ENCODE peak calls at places on chromosomes 2 and 18, in eight cellular contexts. One of them, this sample, is unnamed.

GRCh38 chr2:70089220-70089945 is 2.1 kb downstream of the PCBP1 start:
- DNase-seq in DND-41: peak; percentile 58
- DNase-seq in fibroblast of mammary gland: peak; percentile 20
- DNase-seq in neuronal stem cell: no peak
- DNase-seq in GM23248: peak; percentile 41
- DNase-seq in psoas muscle: peak; percentile 44
- DNase-seq in mammary epithelial cell: no peak
- DNase-seq in transverse colon: no peak
- DNase-seq in this sample: no peak

GRCh38 chr2:70132244-70133126 is 45.2 kb downstream of the PCBP1 start:
- DNase-seq in neuronal stem cell: no peak
- DNase-seq in DND-41: peak; percentile 69
- DNase-seq in psoas muscle: peak; percentile 39
- DNase-seq in GM23248: peak; percentile 82
- DNase-seq in fibroblast of mammary gland: peak; percentile 76
- DNase-seq in mammary epithelial cell: peak; percentile 45
- DNase-seq in transverse colon: peak; percentile 47
- DNase-seq in this sample: no peak

GRCh38 chr2:149166958-149167810 is 128.7 kb downstream of the LYPD6B start:
- DNase-seq in transverse colon: no peak
- DNase-seq in mammary epithelial cell: peak; percentile 58
- DNase-seq in psoas muscle: no peak
- DNase-seq in neuronal stem cell: no peak
- DNase-seq in DND-41: peak; percentile 80
- DNase-seq in fibroblast of mammary gland: no peak
- DNase-seq in GM23248: no peak
- DNase-seq in this sample: no peak

GRCh38 chr2:133953524-133953923 is 300.3 kb upstream of the MGAT5 start:
- DNase-seq in neuronal stem cell: no peak
- DNase-seq in psoas muscle: no peak
- DNase-seq in transverse colon: peak; percentile 20
- DNase-seq in GM23248: no peak
- DNase-seq in DND-41: no peak
- DNase-seq in mammary epithelial cell: no peak
- DNase-seq in fibroblast of mammary gland: no peak
- DNase-seq in this sample: no peak

GRCh38 chr2:211085056-211085680 is 528.8 kb downstream of the CPS1 start:
- DNase-seq in mammary epithelial cell: peak; percentile 32
- DNase-seq in GM23248: peak; percentile 47
- DNase-seq in neuronal stem cell: peak; percentile 9
- DNase-seq in psoas muscle: no peak
- DNase-seq in DND-41: peak; percentile 7
- DNase-seq in fibroblast of mammary gland: peak; percentile 38
- DNase-seq in transverse colon: no peak
- DNase-seq in this sample: no peak

GRCh38 chr2:15706986-15707632 is 115.4 kb downstream of the DDX1 start:
- DNase-seq in transverse colon: no peak
- DNase-seq in neuronal stem cell: no peak
- DNase-seq in fibroblast of mammary gland: no peak
- DNase-seq in GM23248: no peak
- DNase-seq in psoas muscle: no peak
- DNase-seq in DND-41: no peak
- DNase-seq in mammary epithelial cell: no peak
- DNase-seq in this sample: no peak

GRCh38 chr2:237860273-237860935 is 981 bp downstream of the RAMP1 start:
- DNase-seq in neuronal stem cell: no peak
- DNase-seq in GM23248: no peak
- DNase-seq in psoas muscle: peak; percentile 23
- DNase-seq in DND-41: no peak
- DNase-seq in transverse colon: no peak
- DNase-seq in mammary epithelial cell: no peak
- DNase-seq in fibroblast of mammary gland: no peak
- DNase-seq in this sample: no peak

GRCh38 chr2:157364257-157364974 is 38.8 kb upstream of the ERMN start:
- DNase-seq in mammary epithelial cell: no peak
- DNase-seq in psoas muscle: no peak
- DNase-seq in neuronal stem cell: no peak
- DNase-seq in fibroblast of mammary gland: no peak
- DNase-seq in GM23248: peak; percentile 16
- DNase-seq in DND-41: no peak
- DNase-seq in transverse colon: no peak
- DNase-seq in this sample: no peak

GRCh38 chr2:237631029-237631785 is 3.8 kb downstream of the LRRFIP1 start:
- DNase-seq in mammary epithelial cell: no peak
- DNase-seq in psoas muscle: no peak
- DNase-seq in GM23248: peak; percentile 66
- DNase-seq in DND-41: no peak
- DNase-seq in transverse colon: no peak
- DNase-seq in neuronal stem cell: no peak
- DNase-seq in fibroblast of mammary gland: peak; percentile 44
- DNase-seq in this sample: peak; percentile 43

GRCh38 chr2:127197475-127198385 is 22.4 kb downstream of the CYP27C1 start:
- DNase-seq in GM23248: peak; percentile 81
- DNase-seq in DND-41: peak; percentile 67
- DNase-seq in fibroblast of mammary gland: peak; percentile 58
- DNase-seq in mammary epithelial cell: no peak
- DNase-seq in neuronal stem cell: no peak
- DNase-seq in psoas muscle: peak; percentile 65
- DNase-seq in transverse colon: peak; percentile 77
- DNase-seq in this sample: peak; percentile 50

GRCh38 chr2:151408788-151409600 is 708 bp upstream of the RIF1 start:
- DNase-seq in mammary epithelial cell: no peak
- DNase-seq in neuronal stem cell: no peak
- DNase-seq in fibroblast of mammary gland: no peak
- DNase-seq in transverse colon: no peak
- DNase-seq in psoas muscle: no peak
- DNase-seq in DND-41: no peak
- DNase-seq in GM23248: no peak
- DNase-seq in this sample: peak; percentile 47
- H3K4me3 ChIP-seq in mammary epithelial cell: no peak overlapping the region
- H3K4me3 ChIP-seq in neuronal stem cell: no peak overlapping the region
- H3K4me3 ChIP-seq in fibroblast of mammary gland: peak overlapping the region; percentile 95
- H3K4me3 ChIP-seq in transverse colon: peak overlapping the region; percentile 79
- H3K4me3 ChIP-seq in psoas muscle: peak overlapping the region; percentile 89
- H3K4me3 ChIP-seq in DND-41: peak overlapping the region; percentile 99
- H3K4me3 ChIP-seq in GM23248: peak overlapping the region; percentile 99
- H3K4me3 ChIP-seq in this sample: peak overlapping the region; percentile 78

DNA sequence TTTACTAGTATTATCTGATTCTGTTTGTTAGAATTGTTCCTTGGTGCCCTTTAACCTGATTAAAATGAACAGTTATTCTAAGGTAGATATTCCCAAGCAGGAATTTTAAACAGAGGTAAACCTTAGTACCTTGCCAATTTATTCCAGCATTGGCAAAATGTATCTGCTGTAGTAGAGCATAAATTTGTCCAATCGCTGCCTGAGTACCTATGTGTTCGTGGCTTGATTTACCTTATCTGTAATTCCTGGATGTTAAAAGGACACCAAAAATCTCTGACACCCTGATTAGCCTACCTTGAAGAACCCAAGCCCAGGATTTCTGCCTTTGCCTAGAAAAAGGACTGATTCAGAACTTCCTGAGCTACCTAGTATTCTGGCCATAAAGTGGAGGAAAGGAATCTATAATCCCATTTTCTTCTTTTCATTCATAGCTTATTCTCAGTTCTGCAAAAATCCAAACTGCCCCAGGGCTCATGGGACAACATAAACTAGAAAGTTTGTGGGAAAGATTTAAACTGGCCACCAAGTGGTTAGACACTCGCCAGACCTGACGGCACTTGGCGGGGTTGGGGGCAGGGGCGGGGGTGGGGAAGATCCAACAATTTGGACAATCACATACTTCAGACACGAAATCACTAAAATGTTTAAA is 16.2 kb upstream of the ZCCHC2 start:
- DNase-seq in transverse colon: no peak
- DNase-seq in DND-41: no peak
- DNase-seq in psoas muscle: no peak
- DNase-seq in GM23248: no peak
- DNase-seq in fibroblast of mammary gland: no peak
- DNase-seq in mammary epithelial cell: no peak
- DNase-seq in neuronal stem cell: no peak
- DNase-seq in this sample: no peak
- H3K4me3 ChIP-seq in transverse colon: peak overlapping the region; percentile 24
- H3K4me3 ChIP-seq in DND-41: peak overlapping the region; percentile 62
- H3K4me3 ChIP-seq in psoas muscle: peak overlapping the region; percentile 61
- H3K4me3 ChIP-seq in GM23248: peak overlapping the region; percentile 50
- H3K4me3 ChIP-seq in fibroblast of mammary gland: peak overlapping the region; percentile 36
- H3K4me3 ChIP-seq in mammary epithelial cell: peak overlapping the region; percentile 42
- H3K4me3 ChIP-seq in neuronal stem cell: no peak overlapping the region
- H3K4me3 ChIP-seq in this sample: peak overlapping the region; percentile 30

GRCh38 chr2:144242311-144242710 is 277.6 kb downstream of the ZEB2 start:
- DNase-seq in psoas muscle: no peak
- DNase-seq in GM23248: no peak
- DNase-seq in neuronal stem cell: no peak
- DNase-seq in fibroblast of mammary gland: no peak
- DNase-seq in mammary epithelial cell: no peak
- DNase-seq in transverse colon: no peak
- DNase-seq in DND-41: no peak
- DNase-seq in this sample: no peak
- H3K4me3 ChIP-seq in psoas muscle: no peak overlapping the region
- H3K4me3 ChIP-seq in GM23248: no peak overlapping the region
- H3K4me3 ChIP-seq in neuronal stem cell: no peak overlapping the region
- H3K4me3 ChIP-seq in fibroblast of mammary gland: no peak overlapping the region
- H3K4me3 ChIP-seq in mammary epithelial cell: no peak overlapping the region
- H3K4me3 ChIP-seq in transverse colon: no peak overlapping the region
- H3K4me3 ChIP-seq in DND-41: no peak overlapping the region
- H3K4me3 ChIP-seq in this sample: no peak overlapping the region

GRCh38 chr2:179302149-179302548 is 37.5 kb upstream of the SESTD1 start:
- DNase-seq in psoas muscle: no peak
- DNase-seq in mammary epithelial cell: no peak
- DNase-seq in transverse colon: no peak
- DNase-seq in fibroblast of mammary gland: no peak
- DNase-seq in neuronal stem cell: no peak
- DNase-seq in GM23248: no peak
- DNase-seq in DND-41: no peak
- DNase-seq in this sample: no peak

GRCh38 chr2:179304424-179304823 is 39.8 kb upstream of the SESTD1 start:
- DNase-seq in DND-41: no peak
- DNase-seq in psoas muscle: no peak
- DNase-seq in transverse colon: no peak
- DNase-seq in mammary epithelial cell: no peak
- DNase-seq in GM23248: no peak
- DNase-seq in neuronal stem cell: no peak
- DNase-seq in fibroblast of mammary gland: no peak
- DNase-seq in this sample: no peak

GRCh38 chr2:179302764-179303561 is 38.3 kb upstream of the SESTD1 start:
- DNase-seq in neuronal stem cell: no peak
- DNase-seq in DND-41: no peak
- DNase-seq in transverse colon: no peak
- DNase-seq in fibroblast of mammary gland: peak; percentile 13
- DNase-seq in mammary epithelial cell: no peak
- DNase-seq in psoas muscle: no peak
- DNase-seq in GM23248: peak; percentile 2
- DNase-seq in this sample: peak; percentile 55

GRCh38 chr2:179297922-179298321 is 33.3 kb upstream of the SESTD1 start:
- DNase-seq in psoas muscle: no peak
- DNase-seq in transverse colon: no peak
- DNase-seq in neuronal stem cell: no peak
- DNase-seq in fibroblast of mammary gland: no peak
- DNase-seq in DND-41: no peak
- DNase-seq in GM23248: peak; percentile 1
- DNase-seq in mammary epithelial cell: peak; percentile 23
- DNase-seq in this sample: no peak

GRCh38 chr2:179298666-179299065 is 34.0 kb upstream of the SESTD1 start:
- DNase-seq in psoas muscle: no peak
- DNase-seq in neuronal stem cell: no peak
- DNase-seq in transverse colon: no peak
- DNase-seq in mammary epithelial cell: no peak
- DNase-seq in DND-41: no peak
- DNase-seq in fibroblast of mammary gland: no peak
- DNase-seq in GM23248: no peak
- DNase-seq in this sample: no peak
- H3K4me3 ChIP-seq in psoas muscle: no peak overlapping the region
- H3K4me3 ChIP-seq in neuronal stem cell: no peak overlapping the region
- H3K4me3 ChIP-seq in transverse colon: no peak overlapping the region
- H3K4me3 ChIP-seq in mammary epithelial cell: no peak overlapping the region
- H3K4me3 ChIP-seq in DND-41: no peak overlapping the region
- H3K4me3 ChIP-seq in fibroblast of mammary gland: no peak overlapping the region
- H3K4me3 ChIP-seq in GM23248: no peak overlapping the region
- H3K4me3 ChIP-seq in this sample: no peak overlapping the region

GRCh38 chr2:66426250-66427064 is 8.5 kb upstream of the MEIS1 start:
- DNase-seq in psoas muscle: no peak
- DNase-seq in neuronal stem cell: no peak
- DNase-seq in fibroblast of mammary gland: no peak
- DNase-seq in transverse colon: no peak
- DNase-seq in DND-41: no peak
- DNase-seq in GM23248: no peak
- DNase-seq in mammary epithelial cell: no peak
- DNase-seq in this sample: no peak
- H3K4me3 ChIP-seq in psoas muscle: peak overlapping the region; percentile 58
- H3K4me3 ChIP-seq in neuronal stem cell: peak overlapping the region; percentile 76
- H3K4me3 ChIP-seq in fibroblast of mammary gland: peak overlapping the region; percentile 44
- H3K4me3 ChIP-seq in transverse colon: peak overlapping the region; percentile 29
- H3K4me3 ChIP-seq in DND-41: no peak overlapping the region
- H3K4me3 ChIP-seq in GM23248: peak overlapping the region; percentile 65
- H3K4me3 ChIP-seq in mammary epithelial cell: no peak overlapping the region
- H3K4me3 ChIP-seq in this sample: no peak overlapping the region

DNA sequence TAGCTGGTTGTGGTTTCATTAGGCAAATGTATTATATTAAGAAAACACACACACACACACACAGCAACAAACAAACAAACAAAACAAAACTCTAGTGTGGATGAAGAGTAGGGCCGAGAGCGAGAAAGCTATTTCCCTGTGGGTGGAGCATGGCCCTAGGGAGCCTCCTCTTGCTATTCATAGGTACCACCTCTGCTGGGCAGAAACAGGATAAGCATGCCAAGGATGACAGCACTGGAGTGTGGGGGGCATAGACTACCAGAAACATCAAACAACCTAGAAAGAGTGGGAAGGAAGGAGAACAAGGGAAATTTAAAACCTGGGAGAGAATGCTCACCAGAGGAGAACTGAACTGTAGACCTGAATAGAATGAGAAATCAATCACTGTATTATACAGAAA is 905.4 kb upstream of the NXPH2 start:
- DNase-seq in neuronal stem cell: no peak
- DNase-seq in DND-41: no peak
- DNase-seq in transverse colon: no peak
- DNase-seq in fibroblast of mammary gland: no peak
- DNase-seq in GM23248: no peak
- DNase-seq in psoas muscle: no peak
- DNase-seq in mammary epithelial cell: no peak
- DNase-seq in this sample: no peak
- H3K4me3 ChIP-seq in neuronal stem cell: no peak overlapping the region
- H3K4me3 ChIP-seq in DND-41: no peak overlapping the region
- H3K4me3 ChIP-seq in transverse colon: no peak overlapping the region
- H3K4me3 ChIP-seq in fibroblast of mammary gland: no peak overlapping the region
- H3K4me3 ChIP-seq in GM23248: no peak overlapping the region
- H3K4me3 ChIP-seq in psoas muscle: no peak overlapping the region
- H3K4me3 ChIP-seq in mammary epithelial cell: no peak overlapping the region
- H3K4me3 ChIP-seq in this sample: no peak overlapping the region

DNA sequence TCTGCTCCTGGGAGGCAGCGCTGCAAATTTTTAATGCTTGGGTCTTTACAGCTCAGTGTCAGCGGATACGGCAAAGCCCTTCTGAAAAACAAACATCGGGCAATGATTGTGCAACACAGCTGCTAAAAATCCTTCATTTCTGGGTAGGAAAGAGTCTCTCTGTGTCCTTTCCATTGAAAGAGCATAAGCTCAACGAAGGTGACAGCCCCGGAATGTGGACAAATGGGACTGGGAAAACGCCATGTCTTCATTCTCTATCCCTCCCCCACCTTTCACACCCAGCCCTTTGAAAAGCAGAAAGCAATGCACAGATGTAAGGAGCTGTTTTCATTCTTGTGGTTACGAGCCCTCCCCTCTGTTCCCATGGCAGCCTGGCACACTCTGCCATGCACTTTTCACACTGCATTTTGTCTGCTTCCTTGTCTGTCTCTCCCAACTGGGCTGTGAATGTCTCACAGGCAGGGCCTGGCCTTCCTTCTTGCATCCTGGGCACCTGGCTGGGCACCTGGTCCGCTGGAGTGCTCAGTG is 16.1 kb downstream of the TMEM177 start:
- DNase-seq in psoas muscle: no peak
- DNase-seq in DND-41: peak; percentile 69
- DNase-seq in neuronal stem cell: no peak
- DNase-seq in GM23248: peak; percentile 69
- DNase-seq in transverse colon: no peak
- DNase-seq in fibroblast of mammary gland: peak; percentile 16
- DNase-seq in mammary epithelial cell: peak; percentile 24
- DNase-seq in this sample: peak; percentile 46
- H3K4me3 ChIP-seq in psoas muscle: no peak overlapping the region
- H3K4me3 ChIP-seq in DND-41: no peak overlapping the region
- H3K4me3 ChIP-seq in neuronal stem cell: no peak overlapping the region
- H3K4me3 ChIP-seq in GM23248: peak overlapping the region; percentile 46
- H3K4me3 ChIP-seq in transverse colon: no peak overlapping the region
- H3K4me3 ChIP-seq in fibroblast of mammary gland: no peak overlapping the region
- H3K4me3 ChIP-seq in mammary epithelial cell: no peak overlapping the region
- H3K4me3 ChIP-seq in this sample: no peak overlapping the region